ENCODE peak calls at places on chromosomes 4 and X, in eight cellular contexts. D, Q, G, L, T, Z, M and I are unnamed samples.

GRCh38 chr4:7831330-7831729 is 108.3 kb downstream of the AFAP1 start:
- DNase-seq in D (no peak), Q (no peak), G (no peak), L (peak), T (no peak), Z (no peak), M (no peak), I (no peak)

GRCh38 chrX:136214551-136214950 is 36.6 kb downstream of the MAP7D3 start:
- DNase-seq in D (no peak), Q (no peak), G (no peak), L (no peak), T (no peak), Z (no peak), M (no peak), I (peak)

GRCh38 chr4:29153642-29154041 is 1566.5 kb upstream of the PCDH7 start:
- DNase-seq in D (no peak), Q (no peak), G (no peak), L (no peak), T (no peak), Z (no peak), M (no peak), I (no peak)

GRCh38 chrX:153875391-153876111 is 10.4 kb downstream of the L1CAM start:
- DNase-seq in D (peak), Q (peak), G (peak), L (peak), T (peak), Z (peak), M (peak), I (peak)

GRCh38 chr4:146582864-146583263 is 55.8 kb upstream of the POU4F2 start:
- DNase-seq in D (no peak), Q (no peak), G (no peak), L (peak), T (no peak), Z (no peak), M (no peak), I (peak)

GRCh38 chr4:161376275-161376674 is 787.5 kb downstream of the FSTL5 start:
- DNase-seq in D (no peak), Q (no peak), G (no peak), L (no peak), T (no peak), Z (no peak), M (no peak), I (peak)

GRCh38 chr4:1177274-1178141 is 5.1 kb upstream of the SPON2 start:
- DNase-seq in D (no peak), Q (no peak), G (no peak), L (no peak), T (no peak), Z (no peak), M (peak), I (peak)

GRCh38 chr4:65007841-65008439 is 598.7 kb upstream of the TECRL start:
- DNase-seq in D (no peak), Q (no peak), G (no peak), L (peak), T (no peak), Z (no peak), M (no peak), I (peak)

GRCh38 chr4:36227913-36228312 is 16.4 kb downstream of the ARAP2 start:
- DNase-seq in D (no peak), Q (no peak), G (no peak), L (no peak), T (no peak), Z (no peak), M (no peak), I (no peak)

GRCh38 chrX:154515803-154516654 is at the start of gene FAM3A:
- DNase-seq in D (peak), Q (peak), G (peak), L (peak), T (peak), Z (peak), M (peak), I (peak)

GRCh38 chr4:131370846-131371245 is 1778.2 kb upstream of the PCDH10 start:
- DNase-seq in D (no peak), Q (no peak), G (no peak), L (no peak), T (no peak), Z (no peak), M (no peak), I (peak)

GRCh38 chrX:43860646-43861370 is 21.4 kb downstream of the MAOB start:
- DNase-seq in D (no peak), Q (no peak), G (no peak), L (no peak), T (no peak), Z (no peak), M (no peak), I (peak)

GRCh38 chr4:107913283-107913899 is 18.0 kb upstream of the CYP2U1 start:
- DNase-seq in D (no peak), Q (peak), G (no peak), L (peak), T (no peak), Z (no peak), M (no peak), I (peak)

GRCh38 chr4:117421706-117422105 is 336.3 kb upstream of the TRAM1L1 start:
- DNase-seq in D (no peak), Q (no peak), G (no peak), L (no peak), T (no peak), Z (no peak), M (no peak), I (no peak)

GRCh38 chr4:142818476-142818875 is 27.6 kb downstream of the INPP4B start:
- DNase-seq in D (no peak), Q (no peak), G (no peak), L (no peak), T (no peak), Z (no peak), M (no peak), I (no peak)

GRCh38 chrX:48589482-48590162 is 7.7 kb upstream of the WDR13 start:
- DNase-seq in D (no peak), Q (no peak), G (no peak), L (no peak), T (no peak), Z (no peak), M (peak), I (no peak)

GRCh38 chrX:110172215-110172614 is 145.7 kb downstream of the AMMECR1 start:
- DNase-seq in D (no peak), Q (no peak), G (no peak), L (peak), T (no peak), Z (no peak), M (no peak), I (no peak)

GRCh38 chr4:6885953-6886557 is 23.6 kb upstream of the TBC1D14 start:
- DNase-seq in D (no peak), Q (no peak), G (peak), L (peak), T (peak), Z (peak), M (peak), I (peak)

GRCh38 chr4:147463065-147463464 is 17.8 kb upstream of the EDNRA start:
- DNase-seq in D (no peak), Q (no peak), G (no peak), L (no peak), T (no peak), Z (no peak), M (no peak), I (no peak)

GRCh38 chrX:150269613-150270254 is 93.4 kb upstream of the MAMLD1 start:
- DNase-seq in D (no peak), Q (no peak), G (no peak), L (no peak), T (no peak), Z (no peak), M (peak), I (no peak)

GRCh38 chr4:28883211-28883610 is 1837.0 kb upstream of the PCDH7 start:
- DNase-seq in D (no peak), Q (no peak), G (no peak), L (no peak), T (no peak), Z (no peak), M (no peak), I (peak)

GRCh38 chrX:22533898-22534297 is 261.2 kb downstream of the CBLL2 start:
- DNase-seq in D (no peak), Q (no peak), G (no peak), L (peak), T (no peak), Z (no peak), M (no peak), I (no peak)

GRCh38 chr4:165203541-165204461 is 3.6 kb upstream of the KLHL2 start:
- DNase-seq in D (no peak), Q (no peak), G (no peak), L (no peak), T (no peak), Z (no peak), M (no peak), I (peak)

GRCh38 chrX:111823703-111824102 is 52.3 kb upstream of the TRPC5OS start:
- DNase-seq in D (no peak), Q (no peak), G (no peak), L (no peak), T (no peak), Z (no peak), M (no peak), I (no peak)

GRCh38 chr4:81781824-81782223 is 310.1 kb upstream of the RASGEF1B start:
- DNase-seq in D (no peak), Q (no peak), G (no peak), L (no peak), T (no peak), Z (no peak), M (no peak), I (no peak)

GRCh38 chr4:48604527-48604926 is 114.5 kb downstream of the ZAR1 start:
- DNase-seq in D (no peak), Q (no peak), G (no peak), L (no peak), T (no peak), Z (no peak), M (no peak), I (no peak)

GRCh38 chrX:74133156-74133796 is 170.7 kb upstream of the ZCCHC13 start:
- DNase-seq in D (no peak), Q (peak), G (no peak), L (peak), T (no peak), Z (no peak), M (no peak), I (peak)

GRCh38 chr4:48909697-48910096 is 3.1 kb upstream of the OCIAD2 start:
- DNase-seq in D (no peak), Q (no peak), G (no peak), L (peak), T (no peak), Z (no peak), M (peak), I (peak)

GRCh38 chrX:42778096-42778495 is at the start of gene PPP1R2C:
- DNase-seq in D (no peak), Q (no peak), G (no peak), L (no peak), T (no peak), Z (no peak), M (no peak), I (no peak)

GRCh38 chr4:148477276-148477675 is 35.1 kb upstream of the NR3C2 start:
- DNase-seq in D (no peak), Q (no peak), G (no peak), L (no peak), T (no peak), Z (no peak), M (no peak), I (no peak)

GRCh38 chrX:51192104-51192503 is 140.5 kb upstream of the NUDT10 start:
- DNase-seq in D (no peak), Q (no peak), G (no peak), L (no peak), T (no peak), Z (no peak), M (no peak), I (no peak)
- H3K4me3 ChIP-seq in D (no peak), Q (no peak), G (no peak), L (no peak), T (no peak), Z (no peak), M (no peak), I (no peak)

DNA sequence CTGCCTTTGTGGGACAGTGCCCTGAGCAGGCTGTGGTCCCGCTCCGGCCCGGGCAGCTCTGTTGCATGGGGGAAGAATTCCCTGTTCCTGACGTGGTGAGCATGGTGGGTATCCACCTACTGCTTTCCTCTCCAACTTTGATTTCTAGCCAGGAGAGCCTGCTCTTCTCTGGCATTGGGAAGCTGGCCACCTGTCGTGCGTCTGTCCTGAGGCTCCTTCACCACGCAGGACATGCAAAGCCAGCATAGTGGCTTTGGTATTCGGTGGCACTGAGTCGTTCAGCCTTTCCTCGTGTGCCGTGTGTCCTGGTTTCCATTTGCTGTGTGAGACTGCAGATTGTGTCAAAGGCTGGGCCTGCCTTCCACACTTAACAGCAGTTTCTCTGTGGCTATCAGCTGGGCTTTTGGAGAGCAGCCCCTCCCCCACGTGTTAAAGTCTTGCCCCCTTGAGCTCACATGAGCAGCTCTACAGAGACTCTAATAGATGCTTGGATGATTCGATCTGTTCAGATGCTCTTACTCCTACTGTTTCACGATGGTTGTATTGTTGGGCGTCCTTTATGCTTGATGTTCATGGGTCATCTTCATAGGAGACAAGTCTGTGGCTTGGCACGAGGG is 46.4 kb upstream of the CLCN4 start:
- DNase-seq in D (no peak), Q (no peak), G (no peak), L (no peak), T (no peak), Z (no peak), M (no peak), I (no peak)
- H3K4me3 ChIP-seq in D (no peak), Q (no peak), G (no peak), L (no peak), T (no peak), Z (no peak), M (no peak), I (no peak)

DNA sequence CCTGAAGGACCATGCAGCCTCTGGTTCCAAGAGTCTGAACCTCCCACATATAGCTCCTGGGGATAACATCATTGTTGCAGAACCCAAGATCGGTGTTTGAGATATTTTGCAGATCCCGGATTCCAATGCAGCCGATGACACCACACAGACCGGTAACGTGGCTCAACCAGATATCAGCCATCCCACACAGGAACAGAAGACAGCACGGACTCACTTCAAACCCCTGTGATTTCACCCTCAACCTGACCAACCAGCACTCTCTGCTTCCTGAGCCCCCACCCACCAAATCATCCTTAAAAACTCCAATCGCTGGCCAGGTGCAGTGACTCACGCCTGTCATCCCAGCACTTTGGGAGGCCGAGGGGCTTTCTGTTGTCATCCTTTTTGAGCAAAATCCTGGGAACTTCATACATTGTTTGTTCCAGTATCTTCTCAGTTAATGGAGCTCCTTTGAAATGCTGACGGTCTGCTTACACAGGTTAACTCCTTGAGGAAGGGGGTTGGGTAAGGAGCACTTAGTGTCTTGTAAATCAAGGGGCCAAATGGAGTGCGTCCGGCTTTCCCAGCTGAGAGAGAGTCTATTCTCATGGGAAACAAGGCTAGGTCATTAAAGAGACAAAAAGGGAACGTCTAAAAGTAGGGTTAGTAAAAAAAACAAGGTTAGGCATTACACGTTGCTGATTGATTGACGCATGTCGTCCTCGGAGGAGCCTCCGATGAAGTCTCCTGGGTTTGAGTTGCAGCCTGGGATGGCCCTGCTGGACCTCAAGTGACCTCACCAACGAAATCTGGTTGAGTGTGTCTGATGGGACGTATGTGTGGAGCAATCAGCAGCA is 230.4 kb downstream of the CRLF2 start:
- DNase-seq in D (peak), Q (no peak), G (no peak), L (no peak), T (no peak), Z (no peak), M (no peak), I (no peak)
- H3K4me3 ChIP-seq in D (peak), Q (no peak), G (no peak), L (no peak), T (no peak), Z (no peak), M (no peak), I (no peak)

GRCh38 chrX:57900961-57901360 is 9.3 kb downstream of the ZXDA start:
- DNase-seq in D (no peak), Q (no peak), G (no peak), L (no peak), T (no peak), Z (no peak), M (no peak), I (peak)
- H3K4me3 ChIP-seq in D (no peak), Q (no peak), G (no peak), L (no peak), T (no peak), Z (no peak), M (no peak), I (no peak)

DNA sequence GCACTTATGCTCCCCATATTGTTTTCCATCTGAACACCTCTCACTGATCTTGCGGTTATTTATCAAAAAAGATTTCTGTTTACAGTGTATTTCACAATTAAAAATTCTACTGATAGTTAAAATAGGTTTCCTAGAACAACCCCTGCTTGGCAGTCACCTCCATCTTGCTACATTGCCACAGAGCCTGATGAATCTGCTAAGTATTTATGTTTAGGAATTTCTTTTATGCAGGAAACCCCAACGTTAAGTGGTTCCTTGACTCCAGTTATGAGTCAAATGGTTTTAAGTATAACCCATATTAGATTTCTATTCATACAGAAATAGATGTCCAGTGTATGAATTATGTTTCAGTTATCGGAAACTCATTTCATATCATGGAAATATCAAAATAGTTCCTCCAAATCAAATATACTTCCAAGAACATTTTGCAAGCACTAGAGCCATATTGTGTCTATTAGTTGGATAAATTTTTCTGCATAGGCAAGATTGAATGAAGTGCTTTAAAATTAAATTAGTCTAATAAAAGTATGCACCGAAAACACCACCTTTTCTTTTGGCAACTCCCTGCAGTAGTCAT is 20.6 kb downstream of the GALNT7 start:
- DNase-seq in D (no peak), Q (no peak), G (no peak), L (no peak), T (no peak), Z (no peak), M (no peak), I (peak)
- H3K4me3 ChIP-seq in D (no peak), Q (no peak), G (no peak), L (no peak), T (no peak), Z (no peak), M (no peak), I (no peak)

DNA sequence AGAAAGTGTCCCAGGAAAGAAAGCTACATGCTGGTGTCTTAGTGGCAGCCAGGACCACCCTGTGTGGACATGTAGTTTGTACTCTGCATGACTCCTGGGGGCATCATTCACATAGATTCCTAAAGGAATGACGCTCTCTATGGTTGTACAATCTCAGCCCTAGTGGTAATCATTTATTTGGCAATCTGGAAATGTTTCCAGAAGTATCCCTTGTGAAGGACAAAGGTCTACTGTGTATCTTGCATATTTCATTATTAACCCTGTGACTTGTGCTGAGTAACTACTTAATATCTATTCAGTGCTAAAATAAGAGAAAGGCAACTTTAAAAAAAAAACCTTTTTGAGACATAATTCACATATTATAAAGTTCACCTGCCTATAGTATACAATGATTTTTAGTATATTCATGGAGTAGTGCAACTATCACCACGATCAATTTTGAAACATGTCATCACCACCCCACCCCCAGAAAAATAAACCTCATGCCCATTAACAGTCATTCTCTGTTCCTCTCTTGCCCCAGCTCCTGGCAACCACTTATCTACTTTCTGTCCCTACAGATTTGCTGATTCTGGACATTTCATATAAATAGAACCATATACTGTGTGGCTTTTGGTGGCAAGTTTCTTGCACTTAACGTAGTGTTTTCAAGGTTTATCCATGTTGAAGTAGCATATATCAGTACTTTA is 51.7 kb downstream of the SHROOM3 start:
- DNase-seq in D (no peak), Q (no peak), G (no peak), L (no peak), T (no peak), Z (no peak), M (no peak), I (no peak)
- H3K4me3 ChIP-seq in D (no peak), Q (no peak), G (no peak), L (no peak), T (no peak), Z (no peak), M (no peak), I (no peak)

DNA sequence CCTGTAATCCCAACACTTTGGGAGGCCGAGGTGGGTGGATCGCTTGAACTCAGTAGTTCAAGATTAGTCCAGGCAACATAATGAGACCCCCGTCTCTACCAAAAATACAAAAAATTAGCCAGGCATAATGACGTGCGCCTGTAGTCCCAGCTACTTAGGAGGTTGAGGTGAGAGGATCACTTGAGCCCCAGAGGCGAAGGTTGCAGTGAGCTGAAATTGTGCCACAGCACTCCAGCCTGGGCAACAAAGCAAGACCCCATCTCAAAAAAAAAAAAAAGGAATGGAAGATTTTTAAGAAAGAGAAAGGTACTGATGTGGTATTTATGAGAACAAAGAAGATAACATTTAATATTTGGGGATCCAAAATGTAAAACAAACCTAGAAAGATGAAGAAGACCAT is 27.0 kb upstream of the NMU start:
- DNase-seq in D (no peak), Q (no peak), G (no peak), L (no peak), T (no peak), Z (no peak), M (no peak), I (no peak)
- H3K4me3 ChIP-seq in D (no peak), Q (no peak), G (no peak), L (no peak), T (no peak), Z (no peak), M (no peak), I (no peak)

GRCh38 chr4:110629214-110629754 is 6.4 kb upstream of the PITX2 start:
- DNase-seq in D (peak), Q (no peak), G (no peak), L (no peak), T (no peak), Z (no peak), M (no peak), I (no peak)
- H3K4me3 ChIP-seq in D (peak), Q (no peak), G (no peak), L (no peak), T (no peak), Z (no peak), M (no peak), I (no peak)